ENCODE peak calls at places on chromosomes 7 and 10, in ten cellular contexts. One of them, this sample, is unnamed.

GRCh38 chr10:105291571-105291970 is 650.5 kb downstream of the SORCS3 start:
- DNase-seq in hepatocyte: no peak
- DNase-seq in IMR-90: no peak
- DNase-seq in putamen: no peak
- DNase-seq in cardiac fibroblast: no peak
- DNase-seq in CD4-positive, alpha-beta T cell: no peak
- DNase-seq in nephron progenitor cell: no peak
- DNase-seq in heart left ventricle: no peak
- DNase-seq in HT1080: no peak
- DNase-seq in activated CD4-positive, CD25-positive, alpha-beta regulatory T cell treated with anti-CD3 and anti-CD28 coated beads, Interleukin-2, amount 50 U/mL, for 72 hours: no peak
- DNase-seq in this sample: peak

GRCh38 chr7:29565982-29566746 is 2.5 kb downstream of the PRR15 start:
- DNase-seq in hepatocyte: no peak
- DNase-seq in IMR-90: no peak
- DNase-seq in putamen: no peak
- DNase-seq in cardiac fibroblast: peak
- DNase-seq in CD4-positive, alpha-beta T cell: no peak
- DNase-seq in nephron progenitor cell: no peak
- DNase-seq in heart left ventricle: peak
- DNase-seq in HT1080: no peak
- DNase-seq in activated CD4-positive, CD25-positive, alpha-beta regulatory T cell treated with anti-CD3 and anti-CD28 coated beads, Interleukin-2, amount 50 U/mL, for 72 hours: no peak
- DNase-seq in this sample: no peak

GRCh38 chr10:46536781-46537180 is 19.7 kb downstream of the GPRIN2 start:
- DNase-seq in hepatocyte: no peak
- DNase-seq in IMR-90: no peak
- DNase-seq in putamen: no peak
- DNase-seq in cardiac fibroblast: no peak
- DNase-seq in CD4-positive, alpha-beta T cell: no peak
- DNase-seq in nephron progenitor cell: no peak
- DNase-seq in heart left ventricle: no peak
- DNase-seq in HT1080: no peak
- DNase-seq in activated CD4-positive, CD25-positive, alpha-beta regulatory T cell treated with anti-CD3 and anti-CD28 coated beads, Interleukin-2, amount 50 U/mL, for 72 hours: no peak
- DNase-seq in this sample: no peak

GRCh38 chr10:80924063-80924952 is 386.6 kb downstream of the SH2D4B start:
- DNase-seq in hepatocyte: peak
- DNase-seq in IMR-90: peak
- DNase-seq in putamen: peak
- DNase-seq in cardiac fibroblast: peak
- DNase-seq in CD4-positive, alpha-beta T cell: no peak
- DNase-seq in nephron progenitor cell: peak
- DNase-seq in heart left ventricle: peak
- DNase-seq in HT1080: peak
- DNase-seq in activated CD4-positive, CD25-positive, alpha-beta regulatory T cell treated with anti-CD3 and anti-CD28 coated beads, Interleukin-2, amount 50 U/mL, for 72 hours: no peak
- DNase-seq in this sample: peak

GRCh38 chr7:128067983-128068382 is 36.7 kb upstream of the LRRC4 start:
- DNase-seq in hepatocyte: no peak
- DNase-seq in IMR-90: no peak
- DNase-seq in putamen: no peak
- DNase-seq in cardiac fibroblast: no peak
- DNase-seq in CD4-positive, alpha-beta T cell: no peak
- DNase-seq in nephron progenitor cell: no peak
- DNase-seq in heart left ventricle: no peak
- DNase-seq in HT1080: no peak
- DNase-seq in activated CD4-positive, CD25-positive, alpha-beta regulatory T cell treated with anti-CD3 and anti-CD28 coated beads, Interleukin-2, amount 50 U/mL, for 72 hours: no peak
- DNase-seq in this sample: no peak

GRCh38 chr10:124717911-124718734 is 26.1 kb downstream of the FAM53B start:
- DNase-seq in hepatocyte: no peak
- DNase-seq in IMR-90: no peak
- DNase-seq in putamen: peak
- DNase-seq in cardiac fibroblast: no peak
- DNase-seq in CD4-positive, alpha-beta T cell: peak
- DNase-seq in nephron progenitor cell: no peak
- DNase-seq in heart left ventricle: no peak
- DNase-seq in HT1080: peak
- DNase-seq in activated CD4-positive, CD25-positive, alpha-beta regulatory T cell treated with anti-CD3 and anti-CD28 coated beads, Interleukin-2, amount 50 U/mL, for 72 hours: peak
- DNase-seq in this sample: no peak

GRCh38 chr7:55387062-55387965 is 22.2 kb downstream of the LANCL2 start:
- DNase-seq in hepatocyte: no peak
- DNase-seq in IMR-90: peak
- DNase-seq in putamen: no peak
- DNase-seq in cardiac fibroblast: no peak
- DNase-seq in CD4-positive, alpha-beta T cell: no peak
- DNase-seq in nephron progenitor cell: no peak
- DNase-seq in heart left ventricle: no peak
- DNase-seq in HT1080: no peak
- DNase-seq in activated CD4-positive, CD25-positive, alpha-beta regulatory T cell treated with anti-CD3 and anti-CD28 coated beads, Interleukin-2, amount 50 U/mL, for 72 hours: no peak
- DNase-seq in this sample: no peak

GRCh38 chr10:48496831-48497792 is 107.8 kb downstream of the ARHGAP22 start:
- DNase-seq in hepatocyte: peak
- DNase-seq in IMR-90: peak
- DNase-seq in putamen: no peak
- DNase-seq in cardiac fibroblast: peak
- DNase-seq in CD4-positive, alpha-beta T cell: no peak
- DNase-seq in nephron progenitor cell: no peak
- DNase-seq in heart left ventricle: no peak
- DNase-seq in HT1080: peak
- DNase-seq in activated CD4-positive, CD25-positive, alpha-beta regulatory T cell treated with anti-CD3 and anti-CD28 coated beads, Interleukin-2, amount 50 U/mL, for 72 hours: no peak
- DNase-seq in this sample: no peak

GRCh38 chr7:54015251-54015650 is 526.9 kb upstream of the VSTM2A start:
- DNase-seq in hepatocyte: no peak
- DNase-seq in IMR-90: no peak
- DNase-seq in putamen: no peak
- DNase-seq in cardiac fibroblast: no peak
- DNase-seq in CD4-positive, alpha-beta T cell: no peak
- DNase-seq in nephron progenitor cell: no peak
- DNase-seq in heart left ventricle: no peak
- DNase-seq in HT1080: peak
- DNase-seq in activated CD4-positive, CD25-positive, alpha-beta regulatory T cell treated with anti-CD3 and anti-CD28 coated beads, Interleukin-2, amount 50 U/mL, for 72 hours: no peak
- DNase-seq in this sample: no peak